ENCODE peak calls at places on chromosomes 3 and 15, in four cellular contexts. L is heart right ventricle, G is foreskin fibroblast, M is pancreas. Y is an unnamed sample.

GRCh38 chr3:63706321-63707085 is 54.0 kb downstream of the SNTN start:
- DNase-seq in L (no peak), M (no peak), G (no peak), Y (peak)

GRCh38 chr3:181623924-181624694 is 87.6 kb upstream of the SOX2 start:
- DNase-seq in G (no peak), L (no peak), M (no peak), Y (no peak)

GRCh38 chr15:96268421-96269204 is 61.9 kb upstream of the NR2F2 start:
- DNase-seq in M (no peak), G (no peak), L (no peak), Y (peak)

GRCh38 chr15:66692808-66693596 is 9.0 kb upstream of the SMAD6 start:
- DNase-seq in L (no peak), G (no peak), M (no peak), Y (no peak)

GRCh38 chr3:194736896-194737600 is 51.4 kb downstream of the FAM43A start:
- DNase-seq in L (no peak), M (no peak), G (no peak), Y (no peak)

GRCh38 chr15:96321422-96322391 is 8.8 kb upstream of the NR2F2 start:
- DNase-seq in M (no peak), G (peak), L (peak), Y (peak)

GRCh38 chr15:39051931-39052705 is 487.5 kb upstream of the RASGRP1 start:
- DNase-seq in M (no peak), L (no peak), G (no peak), Y (no peak)

GRCh38 chr3:125647318-125648014 is 52.2 kb upstream of the OSBPL11 start:
- DNase-seq in L (no peak), G (no peak), M (no peak), Y (no peak)

GRCh38 chr15:66841953-66842681 is 140.1 kb downstream of the SMAD6 start:
- DNase-seq in M (peak), L (peak), G (peak), Y (peak)

GRCh38 chr15:41810651-41811431 is 17.1 kb upstream of the JMJD7 start:
- DNase-seq in M (no peak), G (no peak), L (no peak), Y (no peak)

GRCh38 chr3:102400766-102401165 is 34.0 kb upstream of the ZPLD1 start:
- DNase-seq in G (peak), M (no peak), L (no peak), Y (peak)

GRCh38 chr15:31265090-31265870 is 61.4 kb upstream of the KLF13 start:
- DNase-seq in M (no peak), G (no peak), L (peak), Y (no peak)

GRCh38 chr3:52531636-52532516 is 1.8 kb downstream of the NT5DC2 start:
- DNase-seq in L (peak), G (no peak), M (peak), Y (no peak)

GRCh38 chr15:93862791-93863190 is 368.6 kb upstream of the MCTP2 start:
- DNase-seq in M (no peak), L (peak), G (no peak), Y (no peak)

GRCh38 chr15:41932101-41932500 is 38.2 kb upstream of the SPTBN5 start:
- DNase-seq in M (no peak), L (no peak), G (no peak), Y (no peak)

GRCh38 chr3:39013921-39014509 is 37.7 kb downstream of the SCN11A start:
- DNase-seq in G (no peak), M (no peak), L (no peak), Y (no peak)

GRCh38 chr3:113038326-113038725 is 47.5 kb downstream of the GTPBP8 start:
- DNase-seq in G (no peak), L (no peak), M (no peak), Y (no peak)

GRCh38 chr3:174495928-174496327 is 363.2 kb upstream of the NAALADL2 start:
- DNase-seq in M (no peak), G (no peak), L (no peak), Y (no peak)

GRCh38 chr15:76932090-76932966 is 779 bp downstream of the RCN2 start:
- DNase-seq in G (no peak), M (no peak), L (no peak), Y (peak)

GRCh38 chr15:32659340-32659831 is 17.9 kb downstream of the SCG5 start:
- DNase-seq in L (no peak), G (peak), M (no peak), Y (no peak)

GRCh38 chr15:33016405-33017024 is 178.0 kb downstream of the FMN1 start:
- DNase-seq in L (no peak), M (no peak), G (no peak), Y (no peak)

GRCh38 chr15:41564286-41564959 is 5.4 kb downstream of the TYRO3 start:
- DNase-seq in G (no peak), L (no peak), M (no peak), Y (peak)

GRCh38 chr3:132870596-132870995 is 148.4 kb upstream of the NPHP3 start:
- DNase-seq in L (no peak), G (no peak), M (no peak), Y (no peak)

GRCh38 chr15:90230071-90230494 is 3.7 kb downstream of the CIB1 start:
- DNase-seq in M (peak), G (no peak), L (peak), Y (no peak)
- H3K4me3 ChIP-seq in M (no peak), G (no peak), L (no peak), Y (no peak)

DNA sequence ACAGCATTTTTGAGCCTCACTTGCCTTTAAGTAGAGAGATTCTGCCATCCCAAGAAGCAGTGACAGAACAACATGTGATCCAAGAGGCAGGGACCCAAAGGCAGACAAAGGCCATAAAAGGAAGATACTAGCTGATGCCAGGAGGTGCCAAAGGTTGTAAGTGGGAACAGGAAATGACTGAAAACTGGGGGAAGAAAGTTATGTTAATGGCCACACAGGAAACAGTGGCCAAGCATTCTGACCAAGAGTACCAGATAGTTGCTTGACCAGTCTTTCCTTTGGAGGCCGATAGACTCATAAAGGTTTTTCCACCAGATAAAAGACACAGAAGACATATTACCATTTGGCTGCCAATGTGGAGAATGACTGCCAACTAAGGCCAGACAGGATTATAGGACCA is 274.5 kb upstream of the PEX5L start:
- DNase-seq in G (no peak), M (no peak), L (no peak), Y (no peak)
- H3K4me3 ChIP-seq in G (no peak), M (no peak), L (no peak), Y (no peak)

GRCh38 chr15:74892931-74893330 is 3.1 kb downstream of the MPI start:
- DNase-seq in G (no peak), M (no peak), L (no peak), Y (no peak)

GRCh38 chr15:74889882-74890768 is at the start of gene MPI:
- DNase-seq in L (peak), M (peak), G (peak), Y (peak)

GRCh38 chr15:74892313-74892712 is 2.5 kb downstream of the MPI start:
- DNase-seq in L (no peak), M (peak), G (no peak), Y (no peak)

GRCh38 chr15:74889390-74889881 is 406 bp upstream of the MPI start:
- DNase-seq in G (no peak), L (peak), M (peak), Y (peak)

DNA sequence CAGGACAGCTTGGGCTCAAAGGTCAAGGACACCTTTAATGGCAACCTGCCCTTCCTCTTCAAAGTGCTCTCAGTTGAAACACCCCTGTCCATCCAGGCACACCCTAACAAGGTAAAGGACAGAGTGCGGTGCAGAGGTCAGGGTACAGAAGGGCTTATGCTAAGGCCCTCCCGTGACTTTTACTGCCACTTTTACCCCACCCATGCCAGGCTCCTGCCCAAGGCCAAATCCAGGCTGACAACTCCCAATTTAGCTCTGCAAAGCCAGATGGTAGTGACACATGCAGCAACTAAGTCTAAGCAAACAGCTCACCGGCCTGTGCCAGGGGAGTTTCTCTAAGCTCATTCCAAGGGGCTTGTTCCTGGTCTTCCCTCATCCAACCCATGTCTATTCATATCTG is 1.6 kb downstream of the MPI start:
- DNase-seq in G (no peak), M (peak), L (no peak), Y (no peak)
- H3K4me3 ChIP-seq in G (no peak), M (no peak), L (no peak), Y (no peak)

GRCh38 chr3:4833471-4833870 is 145.8 kb upstream of the BHLHE40 start:
- DNase-seq in L (no peak), M (no peak), G (no peak), Y (no peak)

GRCh38 chr3:4829031-4829394 is 150.2 kb upstream of the BHLHE40 start:
- DNase-seq in G (no peak), M (no peak), L (no peak), Y (peak)

GRCh38 chr3:4827767-4828166 is 151.5 kb upstream of the BHLHE40 start:
- DNase-seq in M (no peak), G (no peak), L (no peak), Y (peak)

GRCh38 chr3:4828279-4829030 is 150.8 kb upstream of the BHLHE40 start:
- DNase-seq in M (no peak), G (peak), L (no peak), Y (peak)

DNA sequence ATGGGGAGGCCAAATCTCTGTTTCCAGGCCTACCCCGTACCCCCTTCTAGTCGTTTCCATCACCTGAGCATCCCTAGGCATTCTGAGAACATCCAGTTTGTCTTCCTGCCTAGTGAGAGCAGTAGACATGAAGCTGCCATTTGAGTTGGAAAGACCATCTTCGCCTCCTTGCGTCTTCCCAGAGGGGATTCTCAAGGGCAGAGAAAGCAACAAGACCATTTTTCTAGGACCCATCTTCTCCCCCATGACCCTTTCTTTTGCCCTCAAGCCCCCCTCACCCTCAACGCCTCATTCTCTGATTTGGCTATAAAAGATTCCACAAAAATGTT is 148.7 kb upstream of the BHLHE40 start:
- DNase-seq in G (no peak), L (no peak), M (no peak), Y (no peak)
- H3K4me3 ChIP-seq in G (no peak), L (no peak), M (no peak), Y (no peak)

GRCh38 chr15:56245871-56246814 is 2.5 kb upstream of the RFX7 start:
- DNase-seq in M (peak), L (peak), G (peak), Y (peak)
- H3K4me3 ChIP-seq in M (no peak), L (peak), G (peak), Y (peak)

GRCh38 chr3:17605934-17606333 is 136.5 kb downstream of the TBC1D5 start:
- DNase-seq in G (no peak), L (no peak), M (no peak), Y (no peak)

GRCh38 chr3:17602126-17602525 is 140.3 kb downstream of the TBC1D5 start:
- DNase-seq in M (no peak), G (no peak), L (no peak), Y (no peak)

GRCh38 chr3:17607905-17608304 is 134.5 kb downstream of the TBC1D5 start:
- DNase-seq in L (no peak), M (no peak), G (no peak), Y (no peak)

GRCh38 chr3:17605032-17605431 is 137.4 kb downstream of the TBC1D5 start:
- DNase-seq in L (no peak), G (peak), M (no peak), Y (peak)
- H3K4me3 ChIP-seq in L (no peak), G (no peak), M (no peak), Y (no peak)